ENCODE peak calls at places on chromosome 11, in five cellular contexts. J is trophoblast cell, S is neural progenitor cell, W is H1, X is endothelial cell of umbilical vein. E is an unnamed sample.

GRCh38 chr11:77267910-77268309 is 33.6 kb downstream of the GDPD4 start:
- DNase-seq in J (peak), X (no peak), W (no peak), S (no peak), E (no peak)

GRCh38 chr11:95128602-95129001 is 39.0 kb downstream of the ENDOD1 start:
- DNase-seq in J (no peak), S (no peak), X (no peak), W (no peak), E (no peak)

GRCh38 chr11:117985953-117986887 is at the start of gene IL10RA:
- DNase-seq in W (peak), X (peak), J (peak), S (peak), E (no peak)

GRCh38 chr11:14852571-14853177 is 39.4 kb downstream of the CYP2R1 start:
- DNase-seq in S (no peak), X (no peak), J (no peak), W (no peak), E (no peak)

GRCh38 chr11:57641011-57641410 is 8.7 kb downstream of the YPEL4 start:
- DNase-seq in S (peak), J (peak), X (no peak), W (no peak), E (no peak)

GRCh38 chr11:120818097-120818496 is 205.8 kb upstream of the TBCEL start:
- DNase-seq in S (no peak), W (no peak), J (no peak), X (no peak), E (no peak)

GRCh38 chr11:134470238-134470637 is 58.2 kb upstream of the B3GAT1 start:
- DNase-seq in X (no peak), J (no peak), W (no peak), S (no peak), E (no peak)

GRCh38 chr11:3164138-3164539 is 971 bp downstream of the OSBPL5 start:
- DNase-seq in X (no peak), S (no peak), J (no peak), W (no peak), E (no peak)

GRCh38 chr11:114964676-114965214 is 286.4 kb downstream of the NXPE2 start:
- DNase-seq in S (no peak), X (no peak), W (no peak), J (no peak), E (no peak)

GRCh38 chr11:28738549-28738948 is 630.4 kb downstream of the METTL15 start:
- DNase-seq in J (no peak), X (peak), W (no peak), S (no peak), E (peak)

GRCh38 chr11:64035581-64035980 is at the start of gene FLRT1:
- DNase-seq in J (no peak), X (no peak), S (peak), W (no peak), E (no peak)

GRCh38 chr11:128784059-128784804 is 82.9 kb downstream of the KCNJ1 start:
- DNase-seq in W (no peak), J (no peak), S (peak), X (no peak), E (no peak)

GRCh38 chr11:116037851-116038250 is 533.6 kb upstream of the CADM1 start:
- DNase-seq in W (no peak), J (no peak), S (no peak), X (no peak), E (no peak)

GRCh38 chr11:19820100-19820499 is 107.5 kb downstream of the NAV2 start:
- DNase-seq in S (no peak), J (no peak), W (no peak), X (no peak), E (no peak)

GRCh38 chr11:33329705-33330329 is 72.6 kb downstream of the HIPK3 start:
- DNase-seq in X (peak), W (no peak), J (peak), S (peak), E (peak)

GRCh38 chr11:17014321-17014773 is at the start of gene PLEKHA7:
- DNase-seq in S (peak), W (no peak), X (no peak), J (no peak), E (peak)

GRCh38 chr11:13486926-13487660 is 8.7 kb downstream of the PTH start:
- DNase-seq in W (peak), J (peak), X (peak), S (peak), E (no peak)

GRCh38 chr11:10780040-10780439 is 28.7 kb downstream of the EIF4G2 start:
- DNase-seq in X (no peak), S (no peak), J (no peak), W (no peak), E (no peak)

GRCh38 chr11:104073950-104074349 is 37.5 kb downstream of the DDI1 start:
- DNase-seq in J (peak), S (no peak), X (no peak), W (no peak), E (peak)

DNA sequence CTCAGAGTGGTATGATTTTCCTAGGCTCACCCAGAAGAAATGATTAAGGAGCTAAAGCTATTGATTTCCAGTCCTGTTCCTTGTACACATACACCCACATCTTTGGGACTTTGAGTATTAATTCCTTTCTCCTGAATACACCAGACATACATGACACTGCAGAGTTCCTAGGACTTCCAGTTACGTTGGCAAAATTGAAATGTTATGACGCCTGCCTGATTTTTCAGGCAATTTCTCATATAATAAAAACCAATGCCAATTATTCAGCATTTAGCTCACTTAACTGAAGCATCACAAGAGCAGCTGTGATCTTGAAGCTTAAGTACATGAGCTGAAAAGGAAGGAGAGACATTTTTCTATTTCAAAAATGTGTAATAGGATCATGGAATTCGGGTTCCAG is 4.5 kb downstream of the CLMP start:
- DNase-seq in W (no peak), S (no peak), J (no peak), X (no peak), E (no peak)
- H3K4me2 ChIP-seq in W (no peak), S (no peak), J (no peak), X (no peak), E (no peak)

DNA sequence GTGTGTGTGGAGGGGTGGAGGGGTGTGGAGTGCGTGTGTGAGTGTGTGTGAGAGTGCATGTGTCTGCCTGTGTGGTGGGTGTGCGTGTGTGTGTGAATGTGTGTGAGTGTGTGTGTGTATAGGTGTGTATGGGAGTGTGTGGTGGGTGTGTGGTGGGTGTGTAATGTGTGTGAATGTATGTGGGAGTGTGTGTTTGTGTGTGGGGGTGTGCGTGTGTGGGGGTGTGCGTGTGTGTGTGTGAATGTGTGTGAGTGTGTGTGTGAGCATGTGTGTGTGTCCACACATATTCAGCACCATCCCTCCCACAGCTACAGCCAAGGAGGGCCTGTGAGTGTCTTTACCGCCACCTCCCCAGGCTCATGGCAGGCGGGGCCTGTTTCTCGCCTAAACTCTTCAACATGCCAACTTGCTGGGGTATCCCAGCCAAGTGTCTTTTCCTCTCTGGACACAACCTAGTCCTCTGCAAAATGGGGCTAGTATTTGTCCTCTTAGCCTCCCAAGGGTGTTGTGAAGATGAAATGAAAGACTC is 11.8 kb downstream of the LMO1 start:
- DNase-seq in J (no peak), S (no peak), X (no peak), W (no peak), E (no peak)
- H2AFZ ChIP-seq in J (no peak), S (no peak), X (no peak), W (no peak), E (no peak)

GRCh38 chr11:131666617-131667016 is 296.2 kb downstream of the NTM start:
- DNase-seq in W (no peak), X (no peak), S (no peak), J (peak), E (no peak)
- H3K9ac ChIP-seq in W (no peak), X (no peak), S (no peak), J (no peak), E (no peak)

GRCh38 chr11:65292866-65293265 is 21.8 kb upstream of the CDC42EP2 start:
- DNase-seq in J (no peak), X (no peak), W (no peak), S (no peak), E (no peak)

GRCh38 chr11:65291613-65292012 is 23.1 kb upstream of the CDC42EP2 start:
- DNase-seq in J (peak), S (no peak), X (peak), W (no peak), E (peak)

GRCh38 chr11:65295001-65295400 is 19.7 kb upstream of the CDC42EP2 start:
- DNase-seq in X (no peak), S (no peak), J (no peak), W (no peak), E (no peak)

GRCh38 chr11:65295571-65296338 is 18.9 kb upstream of the CDC42EP2 start:
- DNase-seq in S (no peak), X (no peak), W (no peak), J (no peak), E (no peak)

GRCh38 chr11:65293909-65294381 is 20.7 kb upstream of the CDC42EP2 start:
- DNase-seq in X (no peak), W (no peak), S (no peak), J (no peak), E (no peak)
- H3K4me2 ChIP-seq in X (no peak), W (no peak), S (no peak), J (no peak), E (no peak)

GRCh38 chr11:925158-925495 is 543 bp upstream of the AP2A2 start:
- DNase-seq in W (no peak), J (no peak), X (no peak), S (peak), E (no peak)
- H2AFZ ChIP-seq in W (no peak), J (peak), X (peak), S (no peak), E (no peak)

GRCh38 chr11:44205836-44206235 is 104.1 kb downstream of the ALX4 start:
- DNase-seq in J (no peak), S (no peak), X (no peak), W (no peak), E (no peak)
- H3K9ac ChIP-seq in J (no peak), S (no peak), X (no peak), W (no peak), E (no peak)

GRCh38 chr11:8867856-8868705 is 42.9 kb upstream of the AKIP1 start:
- DNase-seq in X (no peak), S (no peak), J (peak), W (no peak), E (no peak)
- H3K4me2 ChIP-seq in X (no peak), S (peak), J (no peak), W (no peak), E (no peak)

GRCh38 chr11:72140661-72141060 is 5.1 kb downstream of the FOLR3 start:
- DNase-seq in J (no peak), X (no peak), S (no peak), W (no peak), E (no peak)
- H2AFZ ChIP-seq in J (no peak), X (no peak), S (no peak), W (no peak), E (no peak)

DNA sequence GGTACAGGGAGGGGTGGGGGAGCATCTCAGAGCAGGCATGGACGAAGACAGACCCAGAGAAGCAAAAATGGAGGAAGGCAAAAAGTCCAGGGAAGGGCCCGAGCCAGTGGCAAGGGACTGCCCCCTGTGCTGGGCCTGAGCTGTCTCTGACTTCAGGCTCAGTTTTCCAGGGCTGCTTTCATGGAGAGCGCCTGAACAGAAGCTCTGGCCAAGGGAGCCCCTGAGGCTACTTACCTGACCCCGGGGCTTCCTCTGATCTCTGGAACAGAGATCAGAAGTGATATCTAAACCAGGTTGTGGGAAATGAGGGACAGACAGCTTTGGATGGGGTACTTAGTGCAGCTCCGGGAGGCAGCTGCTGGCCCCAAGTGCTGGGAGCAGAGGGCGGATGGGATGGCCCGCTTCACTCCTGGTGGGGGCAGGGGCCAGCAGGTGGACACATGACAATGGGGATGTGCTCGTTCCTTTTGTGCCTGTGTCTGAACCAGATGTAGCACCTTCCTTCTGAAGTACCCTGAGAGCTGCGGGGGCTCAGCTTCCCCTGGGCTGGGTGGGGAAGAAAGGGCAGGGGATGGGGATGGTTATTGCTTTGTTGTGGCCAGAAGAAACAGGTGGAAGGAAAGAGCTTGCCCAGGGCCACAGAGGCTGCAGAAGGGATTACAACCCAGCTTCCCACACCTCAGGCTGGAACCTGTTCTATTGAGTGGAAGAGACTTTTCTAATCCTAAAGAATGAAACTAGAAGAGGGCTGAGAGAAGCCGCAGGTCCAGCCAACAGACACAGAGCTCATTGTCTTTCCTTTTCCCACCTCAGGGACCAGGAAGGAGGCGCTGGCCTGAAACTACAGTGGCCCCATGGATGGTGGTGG is 5.7 kb downstream of the LRRC10B start:
- DNase-seq in S (peak), J (peak), X (no peak), W (no peak), E (no peak)
- H3K9ac ChIP-seq in S (no peak), J (no peak), X (no peak), W (no peak), E (no peak)

DNA sequence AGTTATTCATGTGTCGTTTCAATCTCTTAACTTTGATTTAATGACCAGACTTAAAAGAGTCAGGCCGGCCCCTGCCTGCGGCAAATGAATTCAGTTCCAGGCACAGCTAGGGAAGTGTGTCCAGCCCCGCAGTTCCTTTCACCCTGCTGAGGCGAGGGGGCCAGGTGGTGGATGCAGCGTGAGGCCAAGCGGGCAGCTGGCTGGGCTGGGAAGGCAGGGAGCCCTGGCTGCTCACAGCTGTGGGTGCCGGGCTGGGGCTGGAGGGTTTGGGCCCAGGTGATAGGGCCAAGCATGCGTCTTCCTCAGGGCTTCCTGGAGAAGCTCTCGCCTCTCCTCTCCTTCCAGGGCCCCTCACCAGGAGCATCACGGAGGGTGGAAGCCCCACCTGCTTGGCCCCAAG is 96.8 kb downstream of the ST3GAL4 start:
- DNase-seq in S (no peak), W (no peak), J (no peak), X (no peak), E (no peak)
- H3K4me2 ChIP-seq in S (peak), W (no peak), J (no peak), X (no peak), E (no peak)